ENCODE peak calls at places on chromosomes 16 and 17, in six cellular contexts. One of them, this sample, is unnamed. For H3K9me2, the result is how much of the 10 kb centered on the place peaks cover.

GRCh38 chr16:50861926-50862325 is 120.0 kb downstream of the CYLD start:
- DNase-seq in OCI-LY7: no peak
- DNase-seq in GM23338: no peak
- DNase-seq in hepatocyte: no peak
- DNase-seq in HCT116: peak
- DNase-seq in GM23248: peak
- DNase-seq in this sample: no peak

GRCh38 chr17:2937331-2938003 is 125.9 kb downstream of the OR1D5 start:
- DNase-seq in GM23248: peak
- DNase-seq in HCT116: no peak
- DNase-seq in GM23338: no peak
- DNase-seq in OCI-LY7: no peak
- DNase-seq in hepatocyte: no peak
- DNase-seq in this sample: peak

GRCh38 chr17:21174186-21174585 is 39.8 kb downstream of the TMEM11 start:
- DNase-seq in OCI-LY7: no peak
- DNase-seq in GM23248: no peak
- DNase-seq in hepatocyte: no peak
- DNase-seq in HCT116: no peak
- DNase-seq in GM23338: no peak
- DNase-seq in this sample: no peak

GRCh38 chr16:68731569-68732067 is 5.5 kb upstream of the CDH1 start:
- DNase-seq in GM23248: no peak
- DNase-seq in hepatocyte: no peak
- DNase-seq in HCT116: no peak
- DNase-seq in OCI-LY7: no peak
- DNase-seq in GM23338: no peak
- DNase-seq in this sample: no peak

GRCh38 chr16:31177136-31177535 is 2.8 kb upstream of the FUS start:
- DNase-seq in HCT116: no peak
- DNase-seq in hepatocyte: no peak
- DNase-seq in GM23248: peak
- DNase-seq in OCI-LY7: peak
- DNase-seq in GM23338: no peak
- DNase-seq in this sample: peak

GRCh38 chr17:40038882-40039513 is 15.2 kb downstream of the MED24 start:
- DNase-seq in HCT116: peak
- DNase-seq in GM23338: peak
- DNase-seq in OCI-LY7: no peak
- DNase-seq in hepatocyte: peak
- DNase-seq in GM23248: peak
- DNase-seq in this sample: no peak

GRCh38 chr17:63249256-63250006 is 196.7 kb downstream of the CYB561 start:
- DNase-seq in GM23248: no peak
- DNase-seq in hepatocyte: no peak
- DNase-seq in GM23338: peak
- DNase-seq in HCT116: no peak
- DNase-seq in OCI-LY7: no peak
- DNase-seq in this sample: no peak

GRCh38 chr16:69848635-69849545 is 86.8 kb downstream of the WWP2 start:
- DNase-seq in GM23338: no peak
- DNase-seq in GM23248: peak
- DNase-seq in hepatocyte: peak
- DNase-seq in HCT116: no peak
- DNase-seq in OCI-LY7: no peak
- DNase-seq in this sample: no peak

GRCh38 chr17:36001862-36002603 is 680 bp upstream of the CCL15 start:
- DNase-seq in OCI-LY7: no peak
- DNase-seq in hepatocyte: peak
- DNase-seq in GM23338: no peak
- DNase-seq in HCT116: no peak
- DNase-seq in GM23248: no peak
- DNase-seq in this sample: no peak

GRCh38 chr16:676565-677297 is 1.3 kb downstream of the RHBDL1 start:
- DNase-seq in GM23248: no peak
- DNase-seq in HCT116: no peak
- DNase-seq in GM23338: peak
- DNase-seq in OCI-LY7: no peak
- DNase-seq in hepatocyte: no peak
- DNase-seq in this sample: no peak

GRCh38 chr17:1997587-1998425 is 27.3 kb downstream of the RTN4RL1 start:
- DNase-seq in GM23338: peak
- DNase-seq in HCT116: no peak
- DNase-seq in OCI-LY7: no peak
- DNase-seq in hepatocyte: peak
- DNase-seq in GM23248: peak
- DNase-seq in this sample: no peak

GRCh38 chr17:74972107-74972972 is at the start of gene HID1:
- DNase-seq in GM23338: peak
- DNase-seq in OCI-LY7: peak
- DNase-seq in hepatocyte: peak
- DNase-seq in HCT116: no peak
- DNase-seq in GM23248: peak
- DNase-seq in this sample: peak

GRCh38 chr16:678858-679807 is 1.1 kb upstream of the STUB1 start:
- DNase-seq in hepatocyte: peak
- DNase-seq in OCI-LY7: peak
- DNase-seq in GM23338: peak
- DNase-seq in GM23248: peak
- DNase-seq in HCT116: no peak
- DNase-seq in this sample: peak

GRCh38 chr17:19724501-19725420 is 8.4 kb upstream of the SLC47A2 start:
- DNase-seq in GM23248: peak
- DNase-seq in GM23338: no peak
- DNase-seq in HCT116: no peak
- DNase-seq in hepatocyte: no peak
- DNase-seq in OCI-LY7: no peak
- DNase-seq in this sample: no peak

GRCh38 chr16:78478267-78478821 is 378.9 kb downstream of the WWOX start:
- DNase-seq in hepatocyte: no peak
- DNase-seq in HCT116: no peak
- DNase-seq in GM23338: peak
- DNase-seq in GM23248: no peak
- DNase-seq in OCI-LY7: no peak
- DNase-seq in this sample: no peak

GRCh38 chr16:9055661-9056060 is 35.8 kb upstream of the HAPSTR1 start:
- DNase-seq in GM23248: peak
- DNase-seq in HCT116: no peak
- DNase-seq in OCI-LY7: no peak
- DNase-seq in hepatocyte: no peak
- DNase-seq in GM23338: no peak
- DNase-seq in this sample: no peak

GRCh38 chr17:36935681-36936454 is 1.4 kb upstream of the LHX1 start:
- DNase-seq in hepatocyte: no peak
- DNase-seq in HCT116: no peak
- DNase-seq in OCI-LY7: no peak
- DNase-seq in GM23248: no peak
- DNase-seq in GM23338: peak
- DNase-seq in this sample: no peak

GRCh38 chr17:1573932-1574696 is 11.5 kb upstream of the PITPNA start:
- DNase-seq in OCI-LY7: peak
- DNase-seq in GM23338: peak
- DNase-seq in HCT116: peak
- DNase-seq in GM23248: peak
- DNase-seq in hepatocyte: peak
- DNase-seq in this sample: peak

GRCh38 chr16:83963277-83964119 is 4.5 kb upstream of the NECAB2 start:
- DNase-seq in OCI-LY7: no peak
- DNase-seq in GM23248: no peak
- DNase-seq in hepatocyte: no peak
- DNase-seq in GM23338: no peak
- DNase-seq in HCT116: no peak
- DNase-seq in this sample: no peak

GRCh38 chr17:49676276-49676868 is 1.5 kb downstream of the SPOP start:
- DNase-seq in OCI-LY7: peak
- DNase-seq in hepatocyte: no peak
- DNase-seq in GM23248: peak
- DNase-seq in HCT116: no peak
- DNase-seq in GM23338: peak
- DNase-seq in this sample: peak

GRCh38 chr17:8140413-8141029 is 11.7 kb downstream of the PER1 start:
- DNase-seq in hepatocyte: peak
- DNase-seq in GM23248: no peak
- DNase-seq in OCI-LY7: no peak
- DNase-seq in GM23338: no peak
- DNase-seq in HCT116: no peak
- DNase-seq in this sample: no peak

GRCh38 chr16:57739756-57740422 is 4.3 kb downstream of the KATNB1 start:
- DNase-seq in GM23248: no peak
- DNase-seq in HCT116: no peak
- DNase-seq in GM23338: no peak
- DNase-seq in hepatocyte: no peak
- DNase-seq in OCI-LY7: no peak
- DNase-seq in this sample: no peak

GRCh38 chr16:57740423-57741071 is 5.0 kb downstream of the KATNB1 start:
- DNase-seq in OCI-LY7: no peak
- DNase-seq in GM23248: no peak
- DNase-seq in hepatocyte: no peak
- DNase-seq in HCT116: no peak
- DNase-seq in GM23338: no peak
- DNase-seq in this sample: no peak

GRCh38 chr16:57743458-57743857 is 7.9 kb downstream of the KATNB1 start:
- DNase-seq in HCT116: no peak
- DNase-seq in GM23338: no peak
- DNase-seq in OCI-LY7: no peak
- DNase-seq in GM23248: no peak
- DNase-seq in hepatocyte: no peak
- DNase-seq in this sample: no peak

GRCh38 chr16:57742543-57742942 is 7.0 kb downstream of the KATNB1 start:
- DNase-seq in HCT116: no peak
- DNase-seq in GM23248: no peak
- DNase-seq in OCI-LY7: no peak
- DNase-seq in GM23338: no peak
- DNase-seq in hepatocyte: no peak
- DNase-seq in this sample: no peak

DNA sequence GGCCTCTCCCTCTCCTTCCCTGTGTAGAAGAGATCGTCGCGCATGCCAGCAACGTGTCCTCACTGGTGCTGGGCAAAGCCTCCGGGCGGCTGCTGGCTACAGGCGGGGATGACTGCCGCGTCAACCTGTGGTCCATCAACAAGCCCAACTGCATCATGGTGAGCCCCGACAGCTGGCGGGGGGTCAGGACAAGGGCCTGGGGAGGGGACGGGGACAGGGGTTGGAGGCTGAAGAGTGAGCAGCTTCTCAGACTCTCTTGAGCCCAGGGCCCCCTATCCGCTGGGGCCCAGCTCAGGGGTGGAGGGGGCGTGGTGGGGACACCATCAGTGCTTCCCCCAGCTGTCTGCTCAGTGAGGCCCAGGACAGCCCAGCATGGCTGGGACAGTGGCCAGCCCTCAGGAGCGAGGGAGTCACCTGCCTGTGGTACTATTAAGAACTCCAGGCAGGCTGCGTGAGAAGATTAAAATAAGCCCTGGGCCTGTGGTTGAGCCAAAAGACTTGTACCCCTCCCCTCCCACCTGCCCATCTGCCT is 6.2 kb downstream of the KATNB1 start:
- DNase-seq in HCT116: no peak
- DNase-seq in GM23338: no peak
- DNase-seq in hepatocyte: no peak
- DNase-seq in OCI-LY7: no peak
- DNase-seq in GM23248: no peak
- DNase-seq in this sample: no peak
- H2AFZ ChIP-seq in HCT116: no peak
- H2AFZ ChIP-seq in GM23338: no peak
- H2AFZ ChIP-seq in hepatocyte: no peak
- H2AFZ ChIP-seq in OCI-LY7: no peak
- H2AFZ ChIP-seq in GM23248: no peak
- H2AFZ ChIP-seq in this sample: no peak

GRCh38 chr16:85460983-85461813 is 151.9 kb upstream of the GSE1 start:
- DNase-seq in GM23338: no peak
- DNase-seq in OCI-LY7: no peak
- DNase-seq in hepatocyte: peak
- DNase-seq in HCT116: no peak
- DNase-seq in GM23248: peak
- DNase-seq in this sample: no peak
- H3K9me2 ChIP-seq in GM23338: under half
- H3K9me2 ChIP-seq in OCI-LY7: under half
- H3K9me2 ChIP-seq in hepatocyte: under half
- H3K9me2 ChIP-seq in HCT116: under half
- H3K9me2 ChIP-seq in GM23248: under half
- H3K9me2 ChIP-seq in this sample: under half

DNA sequence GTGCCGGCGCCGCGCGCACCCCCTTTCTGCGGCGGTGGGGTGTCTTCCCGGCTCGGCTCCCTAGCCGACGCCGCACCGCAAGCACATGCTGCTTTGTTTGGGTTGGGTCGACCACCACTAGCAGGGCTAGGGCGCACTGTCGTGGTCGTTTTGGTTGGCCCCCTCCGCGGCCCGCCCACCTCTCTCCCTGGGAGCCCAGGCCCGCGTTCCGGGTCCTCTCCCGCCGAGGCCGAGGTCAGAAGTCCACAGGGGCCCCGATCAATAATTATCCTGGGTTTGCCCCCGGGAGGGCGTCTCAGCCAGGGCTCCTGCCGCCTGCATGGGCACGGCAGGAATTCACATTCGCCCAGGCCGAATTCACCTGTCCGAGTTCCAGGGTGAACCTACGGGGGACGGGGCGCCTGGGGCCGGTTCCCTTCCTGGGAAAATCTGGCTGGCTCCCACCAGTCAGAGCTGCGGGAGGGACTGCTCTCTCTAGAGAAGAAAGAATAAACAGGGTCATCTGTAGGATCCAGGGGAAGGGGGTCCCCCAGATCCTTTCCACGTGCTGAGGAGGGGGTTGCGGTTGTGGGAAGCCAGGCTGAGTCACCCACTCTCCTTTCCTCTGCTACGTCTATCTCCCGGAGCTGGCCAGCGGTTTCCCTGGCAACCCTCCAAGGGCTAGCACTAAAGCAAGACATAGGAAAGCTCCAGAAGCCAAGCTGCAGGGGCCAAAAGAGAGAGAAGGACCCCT is 584 bp upstream of the STAT5B start:
- DNase-seq in OCI-LY7: no peak
- DNase-seq in GM23248: peak
- DNase-seq in GM23338: peak
- DNase-seq in hepatocyte: peak
- DNase-seq in HCT116: no peak
- DNase-seq in this sample: peak
- H2AFZ ChIP-seq in OCI-LY7: peak
- H2AFZ ChIP-seq in GM23248: peak
- H2AFZ ChIP-seq in GM23338: peak
- H2AFZ ChIP-seq in hepatocyte: peak
- H2AFZ ChIP-seq in HCT116: peak
- H2AFZ ChIP-seq in this sample: peak

GRCh38 chr17:17382901-17383300 is 79.7 kb downstream of the NT5M start:
- DNase-seq in hepatocyte: no peak
- DNase-seq in HCT116: no peak
- DNase-seq in GM23248: no peak
- DNase-seq in OCI-LY7: no peak
- DNase-seq in GM23338: no peak
- DNase-seq in this sample: no peak

GRCh38 chr17:17382060-17382449 is 78.9 kb downstream of the NT5M start:
- DNase-seq in HCT116: no peak
- DNase-seq in GM23248: no peak
- DNase-seq in GM23338: no peak
- DNase-seq in OCI-LY7: no peak
- DNase-seq in hepatocyte: no peak
- DNase-seq in this sample: no peak

GRCh38 chr17:17381438-17382059 is 78.4 kb downstream of the NT5M start:
- DNase-seq in OCI-LY7: no peak
- DNase-seq in GM23338: no peak
- DNase-seq in GM23248: no peak
- DNase-seq in HCT116: no peak
- DNase-seq in hepatocyte: no peak
- DNase-seq in this sample: no peak

GRCh38 chr17:17379197-17379991 is 76.2 kb downstream of the NT5M start:
- DNase-seq in hepatocyte: no peak
- DNase-seq in HCT116: no peak
- DNase-seq in GM23338: no peak
- DNase-seq in GM23248: no peak
- DNase-seq in OCI-LY7: no peak
- DNase-seq in this sample: no peak

GRCh38 chr17:17380156-17380925 is 77.2 kb downstream of the NT5M start:
- DNase-seq in hepatocyte: no peak
- DNase-seq in HCT116: no peak
- DNase-seq in OCI-LY7: no peak
- DNase-seq in GM23248: no peak
- DNase-seq in GM23338: no peak
- DNase-seq in this sample: no peak
- H3K9me2 ChIP-seq in hepatocyte: under half
- H3K9me2 ChIP-seq in HCT116: under half
- H3K9me2 ChIP-seq in OCI-LY7: under half
- H3K9me2 ChIP-seq in GM23248: under half
- H3K9me2 ChIP-seq in GM23338: under half
- H3K9me2 ChIP-seq in this sample: under half

This sample was measured in Karpas-422.